ENCODE peak calls at places on chromosomes 12 and 14, in four cellular contexts. One of them, this sample, is unnamed.

GRCh38 chr12:70919597-70920035 is 922 bp downstream of the PTPRR start:
- DNase-seq in nephron progenitor cell: peak
- DNase-seq in mammary epithelial cell: no peak
- DNase-seq in GM13976: no peak
- DNase-seq in this sample: no peak

GRCh38 chr14:59177229-59177628 is 11.2 kb upstream of the DAAM1 start:
- DNase-seq in nephron progenitor cell: no peak
- DNase-seq in mammary epithelial cell: no peak
- DNase-seq in GM13976: no peak
- DNase-seq in this sample: no peak

GRCh38 chr12:58046281-58046680 is 104.9 kb downstream of the ATP23 start:
- DNase-seq in nephron progenitor cell: no peak
- DNase-seq in mammary epithelial cell: peak
- DNase-seq in GM13976: no peak
- DNase-seq in this sample: no peak

GRCh38 chr12:52976574-52977071 is 27.7 kb downstream of the KRT18 start:
- DNase-seq in nephron progenitor cell: peak
- DNase-seq in mammary epithelial cell: no peak
- DNase-seq in GM13976: no peak
- DNase-seq in this sample: no peak

GRCh38 chr12:127270193-127270592 is 996.8 kb upstream of the TMEM132C start:
- DNase-seq in nephron progenitor cell: no peak
- DNase-seq in mammary epithelial cell: peak
- DNase-seq in GM13976: no peak
- DNase-seq in this sample: no peak

GRCh38 chr14:69260979-69261605 is 1.1 kb downstream of the GALNT16 start:
- DNase-seq in nephron progenitor cell: peak
- DNase-seq in mammary epithelial cell: no peak
- DNase-seq in GM13976: peak
- DNase-seq in this sample: peak

GRCh38 chr14:88264116-88264515 is 59.0 kb downstream of the KCNK10 start:
- DNase-seq in nephron progenitor cell: no peak
- DNase-seq in mammary epithelial cell: no peak
- DNase-seq in GM13976: no peak
- DNase-seq in this sample: no peak

GRCh38 chr12:122980192-122981035 is at the start of gene ARL6IP4:
- DNase-seq in nephron progenitor cell: peak
- DNase-seq in mammary epithelial cell: peak
- DNase-seq in GM13976: peak
- DNase-seq in this sample: peak

GRCh38 chr14:69318241-69318640 is 58.3 kb downstream of the GALNT16 start:
- DNase-seq in nephron progenitor cell: no peak
- DNase-seq in mammary epithelial cell: no peak
- DNase-seq in GM13976: no peak
- DNase-seq in this sample: no peak

GRCh38 chr12:121826318-121826954 is 22.6 kb downstream of the SETD1B start:
- DNase-seq in nephron progenitor cell: no peak
- DNase-seq in mammary epithelial cell: no peak
- DNase-seq in GM13976: no peak
- DNase-seq in this sample: no peak

GRCh38 chr14:36293824-36294223 is 26.6 kb downstream of the MBIP start:
- DNase-seq in nephron progenitor cell: no peak
- DNase-seq in mammary epithelial cell: no peak
- DNase-seq in GM13976: no peak
- DNase-seq in this sample: no peak

DNA sequence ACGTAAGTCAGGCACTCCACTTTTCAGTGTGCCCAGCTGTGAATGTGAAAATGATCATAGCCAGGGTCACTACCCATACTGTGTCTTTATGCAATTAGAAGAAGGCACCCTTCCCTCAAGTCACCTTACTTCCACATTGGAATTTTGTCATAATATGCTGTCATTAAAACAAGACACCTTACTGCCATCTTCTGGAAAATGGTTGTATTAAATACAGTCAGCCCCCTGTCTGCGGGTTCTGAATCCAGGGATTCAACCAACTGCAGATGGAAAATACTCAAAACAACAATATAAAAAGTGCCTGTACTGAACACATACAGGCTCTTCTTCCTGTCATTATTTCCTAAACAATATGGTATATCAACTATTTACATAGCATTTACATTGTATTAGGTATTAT is 70.2 kb upstream of the TBX5 start:
- DNase-seq in nephron progenitor cell: no peak
- DNase-seq in mammary epithelial cell: peak
- DNase-seq in GM13976: no peak
- DNase-seq in this sample: no peak
- TF ChIP-seq CTCF in nephron progenitor cell: no peak
- TF ChIP-seq CTCF in mammary epithelial cell: peak
- TF ChIP-seq CTCF in GM13976: no peak
- TF ChIP-seq CTCF in this sample: peak

GRCh38 chr14:21236948-21237797 is 32.1 kb downstream of the HNRNPC start:
- DNase-seq in nephron progenitor cell: no peak
- DNase-seq in mammary epithelial cell: no peak
- DNase-seq in GM13976: no peak
- DNase-seq in this sample: no peak

GRCh38 chr14:21231020-21231652 is 38.1 kb downstream of the HNRNPC start:
- DNase-seq in nephron progenitor cell: no peak
- DNase-seq in mammary epithelial cell: no peak
- DNase-seq in GM13976: no peak
- DNase-seq in this sample: no peak

GRCh38 chr14:21234112-21234511 is 35.1 kb downstream of the HNRNPC start:
- DNase-seq in nephron progenitor cell: no peak
- DNase-seq in mammary epithelial cell: no peak
- DNase-seq in GM13976: no peak
- DNase-seq in this sample: no peak

GRCh38 chr14:21229821-21230220 is 39.4 kb downstream of the HNRNPC start:
- DNase-seq in nephron progenitor cell: no peak
- DNase-seq in mammary epithelial cell: no peak
- DNase-seq in GM13976: no peak
- DNase-seq in this sample: no peak

DNA sequence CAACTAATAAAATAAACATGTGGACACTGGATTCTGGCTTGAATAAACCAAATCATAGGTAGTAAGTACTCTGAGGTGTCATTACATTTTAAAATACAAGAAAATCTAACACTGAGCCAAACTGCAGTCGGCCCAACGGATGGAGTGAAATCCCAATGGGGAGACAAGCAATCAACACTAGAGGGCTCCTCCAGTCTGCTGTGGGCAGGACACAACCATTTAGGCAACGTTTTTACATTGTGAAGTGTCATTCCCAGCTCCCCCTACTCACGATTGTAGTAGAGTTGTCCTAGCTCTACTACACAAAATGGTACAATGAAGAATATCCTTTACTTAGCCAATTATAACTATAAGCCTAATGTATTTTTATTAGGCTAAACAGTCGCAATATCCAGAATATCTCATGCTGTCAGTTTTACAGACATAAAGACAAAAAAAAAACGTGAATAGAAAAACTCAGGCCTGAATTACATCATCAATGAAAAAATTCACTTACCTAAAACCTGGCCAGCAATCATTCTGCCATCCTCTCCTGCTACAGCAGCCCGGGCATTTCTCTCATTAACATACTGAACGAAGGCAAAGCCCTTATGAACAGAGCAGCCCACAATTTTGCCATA is 35.7 kb downstream of the HNRNPC start:
- DNase-seq in nephron progenitor cell: no peak
- DNase-seq in mammary epithelial cell: no peak
- DNase-seq in GM13976: no peak
- DNase-seq in this sample: no peak
- TF ChIP-seq CTCF in nephron progenitor cell: no peak
- TF ChIP-seq CTCF in mammary epithelial cell: peak
- TF ChIP-seq CTCF in GM13976: no peak
- TF ChIP-seq CTCF in this sample: peak

GRCh38 chr12:47862157-47862556 is 42.5 kb upstream of the HDAC7 start:
- DNase-seq in nephron progenitor cell: no peak
- DNase-seq in mammary epithelial cell: no peak
- DNase-seq in GM13976: no peak
- DNase-seq in this sample: no peak

GRCh38 chr12:47863985-47864384 is 40.8 kb downstream of the VDR start:
- DNase-seq in nephron progenitor cell: no peak
- DNase-seq in mammary epithelial cell: peak
- DNase-seq in GM13976: no peak
- DNase-seq in this sample: no peak

GRCh38 chr12:47862881-47863280 is 41.9 kb downstream of the VDR start:
- DNase-seq in nephron progenitor cell: no peak
- DNase-seq in mammary epithelial cell: no peak
- DNase-seq in GM13976: no peak
- DNase-seq in this sample: no peak

GRCh38 chr12:47863467-47863866 is 41.3 kb downstream of the VDR start:
- DNase-seq in nephron progenitor cell: no peak
- DNase-seq in mammary epithelial cell: peak
- DNase-seq in GM13976: no peak
- DNase-seq in this sample: no peak

GRCh38 chr12:47864646-47865235 is 40.1 kb downstream of the VDR start:
- DNase-seq in nephron progenitor cell: no peak
- DNase-seq in mammary epithelial cell: no peak
- DNase-seq in GM13976: no peak
- DNase-seq in this sample: no peak
- TF ChIP-seq CTCF in nephron progenitor cell: no peak
- TF ChIP-seq CTCF in mammary epithelial cell: no peak
- TF ChIP-seq CTCF in GM13976: no peak
- TF ChIP-seq CTCF in this sample: no peak

GRCh38 chr12:100127766-100128508 is 14.7 kb downstream of the BLTP3B start:
- DNase-seq in nephron progenitor cell: no peak
- DNase-seq in mammary epithelial cell: peak
- DNase-seq in GM13976: no peak
- DNase-seq in this sample: no peak

GRCh38 chr12:100123316-100124095 is 19.2 kb downstream of the BLTP3B start:
- DNase-seq in nephron progenitor cell: no peak
- DNase-seq in mammary epithelial cell: no peak
- DNase-seq in GM13976: no peak
- DNase-seq in this sample: no peak

GRCh38 chr12:100133200-100133599 is 9.5 kb downstream of the BLTP3B start:
- DNase-seq in nephron progenitor cell: no peak
- DNase-seq in mammary epithelial cell: no peak
- DNase-seq in GM13976: no peak
- DNase-seq in this sample: no peak

GRCh38 chr12:100128509-100128908 is 14.2 kb downstream of the BLTP3B start:
- DNase-seq in nephron progenitor cell: peak
- DNase-seq in mammary epithelial cell: peak
- DNase-seq in GM13976: no peak
- DNase-seq in this sample: no peak
- TF ChIP-seq CTCF in nephron progenitor cell: no peak
- TF ChIP-seq CTCF in mammary epithelial cell: peak
- TF ChIP-seq CTCF in GM13976: no peak
- TF ChIP-seq CTCF in this sample: peak

DNA sequence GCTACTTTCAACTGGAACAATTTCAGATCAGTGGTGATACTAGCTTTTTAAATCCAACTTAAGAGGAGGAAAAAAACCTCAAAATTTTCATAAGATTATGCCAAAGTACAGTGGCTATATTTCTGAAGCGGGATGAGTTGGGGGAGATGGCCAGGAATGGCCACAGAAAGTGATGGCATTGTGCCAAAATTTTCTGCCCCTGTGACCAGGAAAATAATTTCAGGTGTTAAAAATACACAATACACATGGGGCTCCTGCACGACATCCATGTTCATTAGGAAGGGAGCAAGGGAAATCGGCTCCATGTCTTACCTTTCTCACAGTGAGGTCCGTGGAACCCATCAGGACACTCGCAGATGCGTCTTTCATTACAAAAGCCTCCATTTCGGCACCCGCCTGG is 53.7 kb downstream of the WIF1 start:
- DNase-seq in nephron progenitor cell: no peak
- DNase-seq in mammary epithelial cell: no peak
- DNase-seq in GM13976: no peak
- DNase-seq in this sample: no peak
- TF ChIP-seq CTCF in nephron progenitor cell: no peak
- TF ChIP-seq CTCF in mammary epithelial cell: no peak
- TF ChIP-seq CTCF in GM13976: no peak
- TF ChIP-seq CTCF in this sample: no peak

DNA sequence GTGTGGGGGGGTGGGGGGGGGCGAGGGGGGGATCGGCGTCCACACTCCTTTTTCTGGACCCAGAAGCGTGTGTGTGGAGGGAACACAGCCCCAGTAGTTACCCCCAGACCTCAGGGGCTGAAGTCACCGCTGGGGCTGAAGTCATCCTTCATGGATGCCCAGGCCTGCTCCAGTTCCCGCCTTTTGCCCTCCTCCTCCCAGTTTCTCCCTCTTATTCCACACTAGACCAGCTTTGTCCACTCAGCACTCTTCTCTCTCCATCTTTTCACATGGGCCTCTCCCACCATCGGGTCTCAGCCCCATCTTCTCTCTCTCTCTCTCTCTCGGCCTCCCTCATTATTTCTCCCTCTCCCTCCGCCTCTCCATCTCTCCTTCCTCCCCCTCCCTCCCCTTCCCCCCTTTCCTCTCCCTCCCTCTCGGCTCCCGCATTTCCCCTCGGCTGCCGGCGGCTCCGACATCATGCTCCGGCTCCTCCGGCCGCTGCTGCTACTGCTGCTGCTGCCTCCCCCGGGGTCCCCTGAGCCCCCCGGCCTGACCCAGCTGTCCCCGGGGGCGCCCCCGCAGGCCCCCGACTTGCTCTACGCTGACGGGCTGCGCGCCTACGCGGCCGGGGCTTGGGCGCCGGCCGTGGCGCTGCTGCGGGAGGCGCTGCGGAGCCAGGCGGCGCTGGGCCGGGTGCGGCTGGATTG is at the start of gene P3H3:
- DNase-seq in nephron progenitor cell: peak
- DNase-seq in mammary epithelial cell: no peak
- DNase-seq in GM13976: no peak
- DNase-seq in this sample: no peak
- TF ChIP-seq CTCF in nephron progenitor cell: no peak
- TF ChIP-seq CTCF in mammary epithelial cell: no peak
- TF ChIP-seq CTCF in GM13976: peak
- TF ChIP-seq CTCF in this sample: peak

DNA sequence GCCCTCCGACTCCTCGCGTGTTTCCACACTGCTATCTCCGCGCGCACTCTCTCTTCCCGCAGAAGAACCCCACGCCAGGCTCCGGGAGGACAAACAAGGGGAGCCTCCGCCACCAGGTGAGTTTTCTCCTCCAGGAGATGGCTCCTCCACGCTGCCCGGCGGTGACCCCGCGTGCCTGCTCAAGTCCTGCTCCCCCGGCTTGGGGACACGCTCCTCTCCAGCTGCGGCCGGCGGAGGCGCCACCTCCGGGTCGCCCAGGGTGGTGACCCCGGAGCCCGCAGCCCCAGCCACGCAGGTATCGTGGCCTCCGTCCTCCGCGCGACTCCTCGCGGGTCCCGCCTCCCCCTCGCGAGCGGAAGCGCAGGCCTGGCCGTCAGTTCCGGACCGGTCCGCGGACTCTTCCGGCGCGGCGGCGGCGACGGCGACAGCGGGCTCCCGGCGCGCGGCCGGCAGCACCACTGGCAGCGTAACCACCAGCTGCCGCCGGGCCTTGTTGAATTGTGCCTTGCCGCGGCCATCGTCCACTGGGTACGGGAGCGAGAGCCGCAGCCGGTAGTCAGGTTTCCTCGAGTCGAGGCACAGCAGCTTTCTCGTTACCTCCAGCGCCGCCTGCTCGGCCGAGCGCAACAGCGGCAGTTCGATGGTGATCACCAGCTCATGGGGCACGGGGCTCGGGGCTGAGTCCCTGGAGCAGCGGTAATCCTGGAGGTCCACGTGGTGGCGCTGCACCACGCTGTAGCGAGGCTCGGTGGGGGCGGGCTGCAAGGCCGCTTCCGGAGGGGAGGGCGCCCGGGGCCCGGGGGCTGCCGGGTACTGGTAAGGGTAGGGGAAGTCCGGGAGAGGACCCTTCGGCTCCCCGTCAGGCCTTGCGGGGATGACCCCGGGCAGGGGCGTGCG is 1.1 kb downstream of the DNAAF2 start:
- DNase-seq in nephron progenitor cell: peak
- DNase-seq in mammary epithelial cell: peak
- DNase-seq in GM13976: peak
- DNase-seq in this sample: peak
- TF ChIP-seq CTCF in nephron progenitor cell: peak
- TF ChIP-seq CTCF in mammary epithelial cell: peak
- TF ChIP-seq CTCF in GM13976: peak
- TF ChIP-seq CTCF in this sample: peak